ENCODE peak calls at places on chromosomes 11 and 22, in nine cellular contexts. One of them, this sample, is unnamed.

GRCh38 chr22:37018815-37019308 is 385 bp downstream of the TST start:
- DNase-seq in mucosa of gallbladder: no peak
- DNase-seq in H9: peak
- DNase-seq in tibial artery: peak
- DNase-seq in stimulated activated CD4-positive, alpha-beta T cell treated with anti-CD3 and anti-CD28 coated beads, Interleukin-2, amount 100 ng/mL, for 48 hours: no peak
- DNase-seq in neural crest cell: peak
- DNase-seq in LHCN-M2: peak
- DNase-seq in RCC 7860: no peak
- DNase-seq in Right ventricle myocardium superior: peak
- DNase-seq in this sample: no peak

GRCh38 chr22:44412136-44412731 is 85.8 kb downstream of the RTL6 start:
- DNase-seq in mucosa of gallbladder: no peak
- DNase-seq in H9: peak
- DNase-seq in tibial artery: peak
- DNase-seq in stimulated activated CD4-positive, alpha-beta T cell treated with anti-CD3 and anti-CD28 coated beads, Interleukin-2, amount 100 ng/mL, for 48 hours: no peak
- DNase-seq in neural crest cell: no peak
- DNase-seq in LHCN-M2: no peak
- DNase-seq in RCC 7860: no peak
- DNase-seq in Right ventricle myocardium superior: no peak
- DNase-seq in this sample: no peak

GRCh38 chr22:17924735-17925727 is 99.3 kb downstream of the MICAL3 start:
- DNase-seq in mucosa of gallbladder: no peak
- DNase-seq in H9: no peak
- DNase-seq in tibial artery: no peak
- DNase-seq in stimulated activated CD4-positive, alpha-beta T cell treated with anti-CD3 and anti-CD28 coated beads, Interleukin-2, amount 100 ng/mL, for 48 hours: no peak
- DNase-seq in neural crest cell: no peak
- DNase-seq in LHCN-M2: no peak
- DNase-seq in RCC 7860: peak
- DNase-seq in Right ventricle myocardium superior: no peak
- DNase-seq in this sample: no peak

GRCh38 chr11:46381046-46381835 is at the start of gene MDK:
- DNase-seq in mucosa of gallbladder: no peak
- DNase-seq in H9: peak
- DNase-seq in tibial artery: no peak
- DNase-seq in stimulated activated CD4-positive, alpha-beta T cell treated with anti-CD3 and anti-CD28 coated beads, Interleukin-2, amount 100 ng/mL, for 48 hours: no peak
- DNase-seq in neural crest cell: peak
- DNase-seq in LHCN-M2: no peak
- DNase-seq in RCC 7860: no peak
- DNase-seq in Right ventricle myocardium superior: no peak
- DNase-seq in this sample: no peak

GRCh38 chr11:75352417-75353206 is 1.2 kb upstream of the ARRB1 start:
- DNase-seq in mucosa of gallbladder: peak
- DNase-seq in H9: no peak
- DNase-seq in tibial artery: peak
- DNase-seq in stimulated activated CD4-positive, alpha-beta T cell treated with anti-CD3 and anti-CD28 coated beads, Interleukin-2, amount 100 ng/mL, for 48 hours: no peak
- DNase-seq in neural crest cell: no peak
- DNase-seq in LHCN-M2: no peak
- DNase-seq in RCC 7860: no peak
- DNase-seq in Right ventricle myocardium superior: no peak
- DNase-seq in this sample: no peak

GRCh38 chr11:66676931-66677598 is 622 bp downstream of the RBM4B start:
- DNase-seq in mucosa of gallbladder: no peak
- DNase-seq in H9: no peak
- DNase-seq in tibial artery: no peak
- DNase-seq in stimulated activated CD4-positive, alpha-beta T cell treated with anti-CD3 and anti-CD28 coated beads, Interleukin-2, amount 100 ng/mL, for 48 hours: no peak
- DNase-seq in neural crest cell: peak
- DNase-seq in LHCN-M2: no peak
- DNase-seq in RCC 7860: no peak
- DNase-seq in Right ventricle myocardium superior: no peak
- DNase-seq in this sample: no peak

GRCh38 chr11:16809901-16810668 is 71.6 kb downstream of the C11orf58 start:
- DNase-seq in mucosa of gallbladder: no peak
- DNase-seq in H9: no peak
- DNase-seq in tibial artery: peak
- DNase-seq in stimulated activated CD4-positive, alpha-beta T cell treated with anti-CD3 and anti-CD28 coated beads, Interleukin-2, amount 100 ng/mL, for 48 hours: no peak
- DNase-seq in neural crest cell: no peak
- DNase-seq in LHCN-M2: peak
- DNase-seq in RCC 7860: peak
- DNase-seq in Right ventricle myocardium superior: peak
- DNase-seq in this sample: no peak

GRCh38 chr11:84763931-84764330 is 863.2 kb downstream of the DLG2 start:
- DNase-seq in mucosa of gallbladder: no peak
- DNase-seq in H9: no peak
- DNase-seq in tibial artery: no peak
- DNase-seq in stimulated activated CD4-positive, alpha-beta T cell treated with anti-CD3 and anti-CD28 coated beads, Interleukin-2, amount 100 ng/mL, for 48 hours: no peak
- DNase-seq in neural crest cell: no peak
- DNase-seq in LHCN-M2: no peak
- DNase-seq in RCC 7860: no peak
- DNase-seq in Right ventricle myocardium superior: no peak
- DNase-seq in this sample: no peak

GRCh38 chr11:69644071-69644961 is 3.4 kb downstream of the CCND1 start:
- DNase-seq in mucosa of gallbladder: peak
- DNase-seq in H9: no peak
- DNase-seq in tibial artery: peak
- DNase-seq in stimulated activated CD4-positive, alpha-beta T cell treated with anti-CD3 and anti-CD28 coated beads, Interleukin-2, amount 100 ng/mL, for 48 hours: no peak
- DNase-seq in neural crest cell: no peak
- DNase-seq in LHCN-M2: peak
- DNase-seq in RCC 7860: peak
- DNase-seq in Right ventricle myocardium superior: peak
- DNase-seq in this sample: no peak

GRCh38 chr22:25197335-25197734 is 2.3 kb upstream of the CRYBB3 start:
- DNase-seq in mucosa of gallbladder: no peak
- DNase-seq in H9: no peak
- DNase-seq in tibial artery: no peak
- DNase-seq in stimulated activated CD4-positive, alpha-beta T cell treated with anti-CD3 and anti-CD28 coated beads, Interleukin-2, amount 100 ng/mL, for 48 hours: no peak
- DNase-seq in neural crest cell: no peak
- DNase-seq in LHCN-M2: no peak
- DNase-seq in RCC 7860: no peak
- DNase-seq in Right ventricle myocardium superior: no peak
- DNase-seq in this sample: no peak

GRCh38 chr22:23070418-23071162 is at the start of gene GNAZ:
- DNase-seq in mucosa of gallbladder: no peak
- DNase-seq in H9: peak
- DNase-seq in tibial artery: peak
- DNase-seq in stimulated activated CD4-positive, alpha-beta T cell treated with anti-CD3 and anti-CD28 coated beads, Interleukin-2, amount 100 ng/mL, for 48 hours: no peak
- DNase-seq in neural crest cell: peak
- DNase-seq in LHCN-M2: no peak
- DNase-seq in RCC 7860: no peak
- DNase-seq in Right ventricle myocardium superior: peak
- DNase-seq in this sample: no peak

GRCh38 chr11:61004037-61004641 is 32.7 kb downstream of the CD6 start:
- DNase-seq in mucosa of gallbladder: no peak
- DNase-seq in H9: no peak
- DNase-seq in tibial artery: no peak
- DNase-seq in stimulated activated CD4-positive, alpha-beta T cell treated with anti-CD3 and anti-CD28 coated beads, Interleukin-2, amount 100 ng/mL, for 48 hours: no peak
- DNase-seq in neural crest cell: no peak
- DNase-seq in LHCN-M2: no peak
- DNase-seq in RCC 7860: no peak
- DNase-seq in Right ventricle myocardium superior: peak
- DNase-seq in this sample: peak

GRCh38 chr11:134049303-134049702 is 19.6 kb upstream of the JAM3 start:
- DNase-seq in mucosa of gallbladder: no peak
- DNase-seq in H9: no peak
- DNase-seq in tibial artery: no peak
- DNase-seq in stimulated activated CD4-positive, alpha-beta T cell treated with anti-CD3 and anti-CD28 coated beads, Interleukin-2, amount 100 ng/mL, for 48 hours: no peak
- DNase-seq in neural crest cell: no peak
- DNase-seq in LHCN-M2: no peak
- DNase-seq in RCC 7860: no peak
- DNase-seq in Right ventricle myocardium superior: peak
- DNase-seq in this sample: no peak

GRCh38 chr11:116541460-116541859 is 231.3 kb downstream of the BUD13 start:
- DNase-seq in mucosa of gallbladder: no peak
- DNase-seq in H9: no peak
- DNase-seq in tibial artery: no peak
- DNase-seq in stimulated activated CD4-positive, alpha-beta T cell treated with anti-CD3 and anti-CD28 coated beads, Interleukin-2, amount 100 ng/mL, for 48 hours: no peak
- DNase-seq in neural crest cell: no peak
- DNase-seq in LHCN-M2: no peak
- DNase-seq in RCC 7860: no peak
- DNase-seq in Right ventricle myocardium superior: no peak
- DNase-seq in this sample: no peak